ENCODE peak calls at places on chromosomes 4 and X, in nine cellular contexts. I, D, P, Q, F, O, Y, N and L are unnamed samples.

GRCh38 chr4:40897557-40898203 is 147.9 kb downstream of the NSUN7 start:
- DNase-seq in I (peak), D (no peak), P (peak), Q (peak), F (peak), O (peak), Y (peak), N (peak), L (peak)

GRCh38 chr4:131540256-131540655 is 1608.8 kb upstream of the PCDH10 start:
- DNase-seq in I (no peak), D (no peak), P (no peak), Q (no peak), F (no peak), O (no peak), Y (no peak), N (no peak), L (no peak)

GRCh38 chr4:6594826-6595355 is 19.9 kb downstream of the MAN2B2 start:
- DNase-seq in I (no peak), D (no peak), P (no peak), Q (no peak), F (no peak), O (no peak), Y (no peak), N (no peak), L (no peak)

GRCh38 chr4:39635023-39635422 is 3.6 kb downstream of the SMIM14 start:
- DNase-seq in I (peak), D (no peak), P (no peak), Q (no peak), F (no peak), O (no peak), Y (no peak), N (no peak), L (peak)

GRCh38 chrX:2484721-2485459 is 15.9 kb downstream of the DHRSX start:
- DNase-seq in I (no peak), D (no peak), P (no peak), Q (peak), F (no peak), O (no peak), Y (no peak), N (peak), L (no peak)

GRCh38 chrX:132758778-132759177 is 199.7 kb downstream of the HS6ST2 start:
- DNase-seq in I (no peak), D (no peak), P (no peak), Q (no peak), F (no peak), O (no peak), Y (no peak), N (no peak), L (no peak)

GRCh38 chr4:81807927-81808672 is 336.4 kb upstream of the RASGEF1B start:
- DNase-seq in I (no peak), D (no peak), P (no peak), Q (no peak), F (no peak), O (no peak), Y (no peak), N (no peak), L (no peak)

GRCh38 chrX:153922932-153923857 is 2.9 kb downstream of the ARHGAP4 start:
- DNase-seq in I (peak), D (no peak), P (peak), Q (peak), F (no peak), O (peak), Y (no peak), N (peak), L (no peak)

GRCh38 chr4:158004101-158004500 is 168.7 kb downstream of the GASK1B start:
- DNase-seq in I (no peak), D (no peak), P (no peak), Q (no peak), F (no peak), O (no peak), Y (no peak), N (no peak), L (no peak)

GRCh38 chr4:128385199-128385598 is 97.6 kb upstream of the PGRMC2 start:
- DNase-seq in I (no peak), D (no peak), P (no peak), Q (no peak), F (no peak), O (no peak), Y (no peak), N (no peak), L (no peak)

GRCh38 chrX:17247144-17247543 is 127.9 kb upstream of the NHS start:
- DNase-seq in I (no peak), D (no peak), P (no peak), Q (no peak), F (no peak), O (no peak), Y (no peak), N (no peak), L (no peak)

GRCh38 chr4:10096201-10096975 is 20.2 kb downstream of the WDR1 start:
- DNase-seq in I (peak), D (no peak), P (peak), Q (peak), F (no peak), O (no peak), Y (no peak), N (peak), L (peak)
- TF ChIP-seq POLR2A in I (no peak), D (no peak), P (no peak), Q (no peak), F (no peak), O (no peak), Y (no peak), N (no peak), L (no peak)

DNA sequence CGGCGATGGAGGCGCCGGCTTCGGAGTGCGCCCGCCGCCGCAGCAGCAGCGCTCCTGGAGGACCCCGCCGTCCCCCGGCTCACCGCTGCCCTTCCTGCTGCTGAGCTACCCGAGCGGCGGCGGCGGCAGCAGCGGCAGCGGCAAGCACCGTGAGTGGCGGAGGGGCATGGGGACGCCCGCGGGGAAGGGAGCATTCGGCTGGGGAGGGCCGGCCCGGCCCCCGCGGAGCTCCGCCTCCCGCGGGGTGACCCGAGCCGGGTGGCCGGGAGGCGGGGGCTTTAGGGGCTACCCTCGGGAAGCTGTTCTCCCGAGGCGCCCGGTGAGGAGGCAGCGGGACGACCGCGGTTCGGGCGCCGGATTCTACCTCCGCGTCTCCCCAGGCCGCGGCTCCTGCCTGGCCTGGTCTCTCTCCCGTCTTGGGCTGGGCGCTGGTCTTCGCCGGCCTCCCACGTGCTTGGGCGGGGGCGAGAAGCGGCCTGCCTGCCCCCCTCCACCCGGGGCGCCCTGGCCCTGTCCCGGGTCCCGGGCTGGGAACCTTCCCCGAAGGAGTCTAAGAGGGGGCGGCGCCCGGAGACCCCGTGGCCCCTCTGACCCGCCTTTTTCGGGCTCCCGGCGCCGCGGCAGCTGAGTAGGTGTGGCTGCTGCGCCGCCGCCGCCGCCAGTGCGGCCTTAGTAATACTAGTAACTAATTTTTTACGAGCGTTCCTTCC is 16.5 kb upstream of the RUFY3 start:
- DNase-seq in I (peak), D (peak), P (peak), Q (peak), F (peak), O (peak), Y (no peak), N (peak), L (peak)
- TF ChIP-seq POLR2A in I (peak), D (peak), P (no peak), Q (peak), F (no peak), O (no peak), Y (peak), N (no peak), L (no peak)

DNA sequence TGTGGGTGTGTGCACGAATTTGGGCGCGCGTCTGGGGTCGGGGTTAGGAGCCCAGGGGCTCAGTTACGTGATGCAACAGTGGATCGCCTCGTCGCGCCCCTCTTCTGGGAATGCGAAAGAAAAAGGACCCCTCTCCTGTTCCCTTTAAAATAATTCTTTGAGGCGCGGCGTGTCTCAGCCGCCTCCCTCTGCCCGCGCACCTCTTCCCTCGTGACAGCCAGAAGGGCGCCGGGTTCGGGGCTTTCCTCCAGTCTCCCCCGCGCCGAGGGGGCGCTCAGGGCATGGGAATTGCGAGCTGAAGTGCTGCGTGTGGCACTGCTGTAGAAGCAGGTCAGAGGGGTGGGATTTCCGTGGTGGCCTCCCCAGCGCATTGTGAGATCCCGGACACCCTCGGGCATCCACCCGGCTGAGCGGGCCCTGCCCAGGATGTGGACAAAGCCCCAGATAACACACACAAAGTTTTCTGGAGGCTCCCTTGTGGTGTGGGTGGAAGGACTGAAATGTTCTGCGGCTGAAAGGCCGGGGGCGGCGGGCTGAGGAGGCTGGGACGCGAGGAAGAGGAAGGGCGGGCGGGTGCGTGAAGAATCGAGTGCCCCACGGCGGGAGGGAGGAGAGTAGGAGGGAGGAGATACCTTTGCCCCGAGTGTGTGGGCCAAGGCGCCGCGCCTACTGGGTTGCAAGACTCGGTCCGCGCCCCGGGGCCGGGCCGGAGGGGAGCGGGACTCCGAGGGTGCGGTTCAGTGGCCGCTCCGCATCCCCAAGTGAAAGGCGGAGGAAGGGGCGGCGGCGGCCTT is 697 bp downstream of the SEPTIN11 start:
- DNase-seq in I (peak), D (peak), P (peak), Q (peak), F (peak), O (no peak), Y (no peak), N (peak), L (peak)
- TF ChIP-seq POLR2A in I (no peak), D (no peak), P (peak), Q (no peak), F (no peak), O (no peak), Y (peak), N (no peak), L (no peak)

GRCh38 chr4:54657556-54658313 is at the start of gene KIT:
- DNase-seq in I (peak), D (peak), P (no peak), Q (peak), F (peak), O (no peak), Y (peak), N (peak), L (peak)
- TF ChIP-seq POLR2A in I (no peak), D (peak), P (no peak), Q (peak), F (no peak), O (no peak), Y (peak), N (no peak), L (no peak)

GRCh38 chrX:71492086-71493065 is 40.5 kb upstream of the OGT start:
- DNase-seq in I (peak), D (peak), P (peak), Q (peak), F (peak), O (no peak), Y (no peak), N (peak), L (peak)
- TF ChIP-seq POLR2A in I (no peak), D (peak), P (no peak), Q (no peak), F (no peak), O (no peak), Y (no peak), N (no peak), L (no peak)